ENCODE peak calls at places on chromosomes 2 and 18, in nine cellular contexts. T is EL; L is pancreas; Y is CD4-positive, alpha-beta memory T cell; J is NCI-H2171 treated with DMSO at 0.1 percent for 48 hours; A is HTR-8/SVneo; P is spleen; V is Daoy; W is K562. H is an unnamed sample.

GRCh38 chr2:239286901-239287300 is 113.9 kb downstream of the HDAC4 start:
- DNase-seq in T (no peak), L (no peak), Y (no peak), J (no peak), A (no peak), P (peak), V (no peak), W (no peak), H (no peak)

GRCh38 chr2:47028846-47029560 is 113.4 kb upstream of the MCFD2 start:
- DNase-seq in T (no peak), L (no peak), Y (no peak), J (no peak), A (no peak), P (no peak), V (no peak), W (no peak), H (no peak)

GRCh38 chr18:55421612-55422381 is 166.2 kb downstream of the TCF4 start:
- DNase-seq in T (peak), L (no peak), Y (no peak), J (peak), A (no peak), P (no peak), V (peak), W (no peak), H (no peak)

GRCh38 chr2:39608690-39609457 is 56.8 kb upstream of the TMEM178A start:
- DNase-seq in T (no peak), L (peak), Y (no peak), J (no peak), A (no peak), P (no peak), V (no peak), W (no peak), H (no peak)

GRCh38 chr18:55780591-55781071 is 192.6 kb upstream of the TCF4 start:
- DNase-seq in T (peak), L (no peak), Y (no peak), J (peak), A (no peak), P (no peak), V (no peak), W (no peak), H (no peak)

GRCh38 chr2:2702385-2702784 is 371.3 kb upstream of the MYT1L start:
- DNase-seq in T (no peak), L (no peak), Y (no peak), J (no peak), A (no peak), P (peak), V (no peak), W (no peak), H (no peak)

GRCh38 chr2:160490760-160491367 is 2.7 kb downstream of the RBMS1 start:
- DNase-seq in T (no peak), L (no peak), Y (no peak), J (peak), A (no peak), P (no peak), V (no peak), W (no peak), H (no peak)

GRCh38 chr2:72744049-72744448 is 81.8 kb downstream of the EXOC6B start:
- DNase-seq in T (peak), L (no peak), Y (no peak), J (no peak), A (no peak), P (no peak), V (no peak), W (no peak), H (no peak)

GRCh38 chr2:171390941-171391516 is 42.8 kb downstream of the METTL8 start:
- DNase-seq in T (peak), L (no peak), Y (no peak), J (no peak), A (no peak), P (no peak), V (peak), W (no peak), H (no peak)

GRCh38 chr18:1657888-1658287 is 753.2 kb downstream of the ADCYAP1 start:
- DNase-seq in T (no peak), L (no peak), Y (no peak), J (no peak), A (no peak), P (no peak), V (no peak), W (no peak), H (no peak)

GRCh38 chr2:158214431-158214830 is 112.8 kb downstream of the UPP2 start:
- DNase-seq in T (peak), L (no peak), Y (no peak), J (peak), A (peak), P (no peak), V (peak), W (peak), H (no peak)

GRCh38 chr2:95392730-95393455 is 9.6 kb upstream of the FAHD2A start:
- DNase-seq in T (no peak), L (no peak), Y (no peak), J (no peak), A (no peak), P (peak), V (no peak), W (no peak), H (no peak)

GRCh38 chr2:108583903-108584520 is 49.7 kb downstream of the LIMS1 start:
- DNase-seq in T (peak), L (peak), Y (peak), J (peak), A (peak), P (no peak), V (peak), W (peak), H (peak)

GRCh38 chr2:239046822-239047221 is 198.9 kb downstream of the TWIST2 start:
- DNase-seq in T (no peak), L (no peak), Y (no peak), J (no peak), A (no peak), P (peak), V (no peak), W (no peak), H (no peak)

GRCh38 chr2:185108588-185108987 is 510.3 kb downstream of the ZNF804A start:
- DNase-seq in T (no peak), L (no peak), Y (no peak), J (peak), A (no peak), P (no peak), V (no peak), W (no peak), H (no peak)

GRCh38 chr2:191728710-191729597 is 51.0 kb downstream of the NABP1 start:
- DNase-seq in T (no peak), L (no peak), Y (no peak), J (no peak), A (no peak), P (no peak), V (no peak), W (peak), H (no peak)

GRCh38 chr2:134919360-134920210 is 963 bp downstream of the CCNT2 start:
- DNase-seq in T (peak), L (no peak), Y (peak), J (peak), A (no peak), P (no peak), V (peak), W (no peak), H (no peak)

GRCh38 chr18:21831413-21831831 is 90.8 kb downstream of the MIB1 start:
- DNase-seq in T (no peak), L (no peak), Y (no peak), J (no peak), A (no peak), P (no peak), V (no peak), W (no peak), H (no peak)

GRCh38 chr2:47274054-47274779 is 119.1 kb upstream of the STPG4 start:
- DNase-seq in T (peak), L (no peak), Y (no peak), J (no peak), A (peak), P (no peak), V (no peak), W (no peak), H (no peak)

GRCh38 chr2:143455317-143455716 is 326.1 kb downstream of the ARHGAP15 start:
- DNase-seq in T (no peak), L (no peak), Y (no peak), J (no peak), A (no peak), P (no peak), V (no peak), W (no peak), H (no peak)

GRCh38 chr2:96134421-96134820 is 3.9 kb downstream of the ASTL start:
- DNase-seq in T (no peak), L (no peak), Y (no peak), J (no peak), A (no peak), P (no peak), V (no peak), W (no peak), H (no peak)

GRCh38 chr2:10475221-10475722 is 27.1 kb upstream of the ODC1 start:
- DNase-seq in T (no peak), L (no peak), Y (no peak), J (no peak), A (no peak), P (peak), V (no peak), W (no peak), H (no peak)

GRCh38 chr2:88642278-88642677 is 15.0 kb upstream of the EIF2AK3 start:
- DNase-seq in T (no peak), L (no peak), Y (no peak), J (no peak), A (no peak), P (no peak), V (no peak), W (no peak), H (no peak)

GRCh38 chr2:174615951-174616436 is 18.4 kb upstream of the WIPF1 start:
- DNase-seq in T (peak), L (no peak), Y (no peak), J (no peak), A (no peak), P (no peak), V (peak), W (no peak), H (no peak)

GRCh38 chr2:82260521-82260920 is 1956.0 kb upstream of the LRRTM1 start:
- DNase-seq in T (no peak), L (no peak), Y (no peak), J (no peak), A (no peak), P (peak), V (no peak), W (no peak), H (no peak)

GRCh38 chr2:10237392-10238321 is 65.0 kb upstream of the HPCAL1 start:
- DNase-seq in T (no peak), L (no peak), Y (no peak), J (no peak), A (no peak), P (peak), V (no peak), W (no peak), H (no peak)

GRCh38 chr2:180385601-180386201 is 378.6 kb upstream of the CWC22 start:
- DNase-seq in T (peak), L (no peak), Y (no peak), J (no peak), A (no peak), P (no peak), V (peak), W (no peak), H (peak)

GRCh38 chr2:126834006-126834659 is 64.6 kb upstream of the TEX51 start:
- DNase-seq in T (no peak), L (no peak), Y (no peak), J (no peak), A (no peak), P (no peak), V (no peak), W (no peak), H (no peak)

GRCh38 chr18:68267583-68267982 is 447.3 kb downstream of the TMX3 start:
- DNase-seq in T (peak), L (no peak), Y (no peak), J (no peak), A (no peak), P (no peak), V (no peak), W (no peak), H (peak)

GRCh38 chr2:99140860-99141109 is 722 bp upstream of the C2orf15 start:
- DNase-seq in T (peak), L (no peak), Y (no peak), J (no peak), A (peak), P (no peak), V (no peak), W (no peak), H (no peak)